ENCODE peak calls at places on chromosomes 1 and 21, in seven cellular contexts. One of them, this sample, is unnamed.

GRCh38 chr1:24735619-24736375 is 9.4 kb upstream of the CLIC4 start:
- DNase-seq in left ventricle myocardium inferior: peak
- DNase-seq in stimulated activated CD4-positive, alpha-beta T cell treated with anti-CD3 and anti-CD28 coated beads, Interleukin-1b, Interleukin-23, amount 100 ng/mL, for 48 hours: no peak
- DNase-seq in ELR: no peak
- DNase-seq in heart left ventricle: peak
- DNase-seq in bronchial epithelial cell: no peak
- DNase-seq in GM19239: no peak
- DNase-seq in this sample: peak

GRCh38 chr1:7447093-7447492 is 324.0 kb upstream of the VAMP3 start:
- DNase-seq in left ventricle myocardium inferior: no peak
- DNase-seq in stimulated activated CD4-positive, alpha-beta T cell treated with anti-CD3 and anti-CD28 coated beads, Interleukin-1b, Interleukin-23, amount 100 ng/mL, for 48 hours: no peak
- DNase-seq in ELR: no peak
- DNase-seq in heart left ventricle: no peak
- DNase-seq in bronchial epithelial cell: no peak
- DNase-seq in GM19239: no peak
- DNase-seq in this sample: no peak

GRCh38 chr1:85454214-85454613 is 10.7 kb downstream of the DDAH1 start:
- DNase-seq in left ventricle myocardium inferior: no peak
- DNase-seq in stimulated activated CD4-positive, alpha-beta T cell treated with anti-CD3 and anti-CD28 coated beads, Interleukin-1b, Interleukin-23, amount 100 ng/mL, for 48 hours: no peak
- DNase-seq in ELR: no peak
- DNase-seq in heart left ventricle: no peak
- DNase-seq in bronchial epithelial cell: no peak
- DNase-seq in GM19239: no peak
- DNase-seq in this sample: no peak

GRCh38 chr1:109398343-109399225 is 866 bp upstream of the SORT1 start:
- DNase-seq in left ventricle myocardium inferior: no peak
- DNase-seq in stimulated activated CD4-positive, alpha-beta T cell treated with anti-CD3 and anti-CD28 coated beads, Interleukin-1b, Interleukin-23, amount 100 ng/mL, for 48 hours: no peak
- DNase-seq in ELR: no peak
- DNase-seq in heart left ventricle: no peak
- DNase-seq in bronchial epithelial cell: peak
- DNase-seq in GM19239: no peak
- DNase-seq in this sample: no peak

GRCh38 chr1:229798558-229798957 is 172.5 kb downstream of the URB2 start:
- DNase-seq in left ventricle myocardium inferior: no peak
- DNase-seq in stimulated activated CD4-positive, alpha-beta T cell treated with anti-CD3 and anti-CD28 coated beads, Interleukin-1b, Interleukin-23, amount 100 ng/mL, for 48 hours: no peak
- DNase-seq in ELR: no peak
- DNase-seq in heart left ventricle: no peak
- DNase-seq in bronchial epithelial cell: no peak
- DNase-seq in GM19239: no peak
- DNase-seq in this sample: no peak

GRCh38 chr1:200041337-200042118 is 14.0 kb downstream of the NR5A2 start:
- DNase-seq in left ventricle myocardium inferior: no peak
- DNase-seq in stimulated activated CD4-positive, alpha-beta T cell treated with anti-CD3 and anti-CD28 coated beads, Interleukin-1b, Interleukin-23, amount 100 ng/mL, for 48 hours: no peak
- DNase-seq in ELR: no peak
- DNase-seq in heart left ventricle: no peak
- DNase-seq in bronchial epithelial cell: no peak
- DNase-seq in GM19239: no peak
- DNase-seq in this sample: no peak

GRCh38 chr1:53371121-53371666 is 43.3 kb upstream of the LRP8 start:
- DNase-seq in left ventricle myocardium inferior: no peak
- DNase-seq in stimulated activated CD4-positive, alpha-beta T cell treated with anti-CD3 and anti-CD28 coated beads, Interleukin-1b, Interleukin-23, amount 100 ng/mL, for 48 hours: no peak
- DNase-seq in ELR: no peak
- DNase-seq in heart left ventricle: peak
- DNase-seq in bronchial epithelial cell: no peak
- DNase-seq in GM19239: no peak
- DNase-seq in this sample: peak

GRCh38 chr1:209884665-209885117 is 53.3 kb upstream of the SYT14 start:
- DNase-seq in left ventricle myocardium inferior: no peak
- DNase-seq in stimulated activated CD4-positive, alpha-beta T cell treated with anti-CD3 and anti-CD28 coated beads, Interleukin-1b, Interleukin-23, amount 100 ng/mL, for 48 hours: peak
- DNase-seq in ELR: peak
- DNase-seq in heart left ventricle: no peak
- DNase-seq in bronchial epithelial cell: peak
- DNase-seq in GM19239: no peak
- DNase-seq in this sample: no peak

GRCh38 chr1:45880930-45881329 is 77.5 kb downstream of the MAST2 start:
- DNase-seq in left ventricle myocardium inferior: no peak
- DNase-seq in stimulated activated CD4-positive, alpha-beta T cell treated with anti-CD3 and anti-CD28 coated beads, Interleukin-1b, Interleukin-23, amount 100 ng/mL, for 48 hours: no peak
- DNase-seq in ELR: peak
- DNase-seq in heart left ventricle: no peak
- DNase-seq in bronchial epithelial cell: no peak
- DNase-seq in GM19239: no peak
- DNase-seq in this sample: no peak

GRCh38 chr1:41547781-41548560 is 63.5 kb upstream of the EDN2 start:
- DNase-seq in left ventricle myocardium inferior: no peak
- DNase-seq in stimulated activated CD4-positive, alpha-beta T cell treated with anti-CD3 and anti-CD28 coated beads, Interleukin-1b, Interleukin-23, amount 100 ng/mL, for 48 hours: no peak
- DNase-seq in ELR: no peak
- DNase-seq in heart left ventricle: no peak
- DNase-seq in bronchial epithelial cell: peak
- DNase-seq in GM19239: no peak
- DNase-seq in this sample: peak

GRCh38 chr1:19644761-19645543 is 841 bp downstream of the NBL1 start:
- DNase-seq in left ventricle myocardium inferior: peak
- DNase-seq in stimulated activated CD4-positive, alpha-beta T cell treated with anti-CD3 and anti-CD28 coated beads, Interleukin-1b, Interleukin-23, amount 100 ng/mL, for 48 hours: peak
- DNase-seq in ELR: peak
- DNase-seq in heart left ventricle: peak
- DNase-seq in bronchial epithelial cell: no peak
- DNase-seq in GM19239: peak
- DNase-seq in this sample: no peak

GRCh38 chr1:165402517-165403111 is 42.3 kb downstream of the RXRG start:
- DNase-seq in left ventricle myocardium inferior: no peak
- DNase-seq in stimulated activated CD4-positive, alpha-beta T cell treated with anti-CD3 and anti-CD28 coated beads, Interleukin-1b, Interleukin-23, amount 100 ng/mL, for 48 hours: no peak
- DNase-seq in ELR: no peak
- DNase-seq in heart left ventricle: no peak
- DNase-seq in bronchial epithelial cell: no peak
- DNase-seq in GM19239: no peak
- DNase-seq in this sample: no peak

GRCh38 chr1:40251456-40251855 is 3.7 kb downstream of the TMCO2 start:
- DNase-seq in left ventricle myocardium inferior: no peak
- DNase-seq in stimulated activated CD4-positive, alpha-beta T cell treated with anti-CD3 and anti-CD28 coated beads, Interleukin-1b, Interleukin-23, amount 100 ng/mL, for 48 hours: no peak
- DNase-seq in ELR: no peak
- DNase-seq in heart left ventricle: no peak
- DNase-seq in bronchial epithelial cell: no peak
- DNase-seq in GM19239: no peak
- DNase-seq in this sample: no peak

GRCh38 chr1:78797108-78797781 is 147.6 kb downstream of the IFI44 start:
- DNase-seq in left ventricle myocardium inferior: no peak
- DNase-seq in stimulated activated CD4-positive, alpha-beta T cell treated with anti-CD3 and anti-CD28 coated beads, Interleukin-1b, Interleukin-23, amount 100 ng/mL, for 48 hours: no peak
- DNase-seq in ELR: no peak
- DNase-seq in heart left ventricle: no peak
- DNase-seq in bronchial epithelial cell: no peak
- DNase-seq in GM19239: no peak
- DNase-seq in this sample: no peak

GRCh38 chr1:41743361-41743760 is 175.4 kb downstream of the HIVEP3 start:
- DNase-seq in left ventricle myocardium inferior: no peak
- DNase-seq in stimulated activated CD4-positive, alpha-beta T cell treated with anti-CD3 and anti-CD28 coated beads, Interleukin-1b, Interleukin-23, amount 100 ng/mL, for 48 hours: peak
- DNase-seq in ELR: peak
- DNase-seq in heart left ventricle: no peak
- DNase-seq in bronchial epithelial cell: peak
- DNase-seq in GM19239: no peak
- DNase-seq in this sample: no peak

GRCh38 chr1:53065391-53065790 is 3.4 kb downstream of the PODN start:
- DNase-seq in left ventricle myocardium inferior: peak
- DNase-seq in stimulated activated CD4-positive, alpha-beta T cell treated with anti-CD3 and anti-CD28 coated beads, Interleukin-1b, Interleukin-23, amount 100 ng/mL, for 48 hours: no peak
- DNase-seq in ELR: no peak
- DNase-seq in heart left ventricle: no peak
- DNase-seq in bronchial epithelial cell: no peak
- DNase-seq in GM19239: no peak
- DNase-seq in this sample: no peak

GRCh38 chr1:180358649-180359048 is 128.6 kb downstream of the LHX4 start:
- DNase-seq in left ventricle myocardium inferior: peak
- DNase-seq in stimulated activated CD4-positive, alpha-beta T cell treated with anti-CD3 and anti-CD28 coated beads, Interleukin-1b, Interleukin-23, amount 100 ng/mL, for 48 hours: no peak
- DNase-seq in ELR: no peak
- DNase-seq in heart left ventricle: no peak
- DNase-seq in bronchial epithelial cell: no peak
- DNase-seq in GM19239: no peak
- DNase-seq in this sample: no peak

GRCh38 chr1:76627498-76627897 is 239.8 kb upstream of the ST6GALNAC5 start:
- DNase-seq in left ventricle myocardium inferior: no peak
- DNase-seq in stimulated activated CD4-positive, alpha-beta T cell treated with anti-CD3 and anti-CD28 coated beads, Interleukin-1b, Interleukin-23, amount 100 ng/mL, for 48 hours: no peak
- DNase-seq in ELR: no peak
- DNase-seq in heart left ventricle: no peak
- DNase-seq in bronchial epithelial cell: no peak
- DNase-seq in GM19239: no peak
- DNase-seq in this sample: no peak

GRCh38 chr1:9145021-9145668 is 16.2 kb upstream of the GPR157 start:
- DNase-seq in left ventricle myocardium inferior: no peak
- DNase-seq in stimulated activated CD4-positive, alpha-beta T cell treated with anti-CD3 and anti-CD28 coated beads, Interleukin-1b, Interleukin-23, amount 100 ng/mL, for 48 hours: peak
- DNase-seq in ELR: peak
- DNase-seq in heart left ventricle: no peak
- DNase-seq in bronchial epithelial cell: peak
- DNase-seq in GM19239: no peak
- DNase-seq in this sample: no peak

GRCh38 chr21:31347435-31348032 is 3.5 kb upstream of the TIAM1 start:
- DNase-seq in left ventricle myocardium inferior: no peak
- DNase-seq in stimulated activated CD4-positive, alpha-beta T cell treated with anti-CD3 and anti-CD28 coated beads, Interleukin-1b, Interleukin-23, amount 100 ng/mL, for 48 hours: no peak
- DNase-seq in ELR: peak
- DNase-seq in heart left ventricle: no peak
- DNase-seq in bronchial epithelial cell: peak
- DNase-seq in GM19239: no peak
- DNase-seq in this sample: no peak

GRCh38 chr1:202316186-202316585 is 25.6 kb downstream of the UBE2T start:
- DNase-seq in left ventricle myocardium inferior: no peak
- DNase-seq in stimulated activated CD4-positive, alpha-beta T cell treated with anti-CD3 and anti-CD28 coated beads, Interleukin-1b, Interleukin-23, amount 100 ng/mL, for 48 hours: no peak
- DNase-seq in ELR: no peak
- DNase-seq in heart left ventricle: no peak
- DNase-seq in bronchial epithelial cell: no peak
- DNase-seq in GM19239: no peak
- DNase-seq in this sample: no peak

GRCh38 chr1:97044159-97044760 is 322.7 kb downstream of the PTBP2 start:
- DNase-seq in left ventricle myocardium inferior: no peak
- DNase-seq in stimulated activated CD4-positive, alpha-beta T cell treated with anti-CD3 and anti-CD28 coated beads, Interleukin-1b, Interleukin-23, amount 100 ng/mL, for 48 hours: no peak
- DNase-seq in ELR: no peak
- DNase-seq in heart left ventricle: no peak
- DNase-seq in bronchial epithelial cell: no peak
- DNase-seq in GM19239: no peak
- DNase-seq in this sample: no peak

GRCh38 chr1:205748398-205749093 is 1.4 kb downstream of the NUCKS1 start:
- DNase-seq in left ventricle myocardium inferior: no peak
- DNase-seq in stimulated activated CD4-positive, alpha-beta T cell treated with anti-CD3 and anti-CD28 coated beads, Interleukin-1b, Interleukin-23, amount 100 ng/mL, for 48 hours: peak
- DNase-seq in ELR: peak
- DNase-seq in heart left ventricle: no peak
- DNase-seq in bronchial epithelial cell: peak
- DNase-seq in GM19239: no peak
- DNase-seq in this sample: no peak

GRCh38 chr1:82452096-82452495 is 651.4 kb downstream of the ADGRL2 start:
- DNase-seq in left ventricle myocardium inferior: no peak
- DNase-seq in stimulated activated CD4-positive, alpha-beta T cell treated with anti-CD3 and anti-CD28 coated beads, Interleukin-1b, Interleukin-23, amount 100 ng/mL, for 48 hours: no peak
- DNase-seq in ELR: no peak
- DNase-seq in heart left ventricle: no peak
- DNase-seq in bronchial epithelial cell: no peak
- DNase-seq in GM19239: no peak
- DNase-seq in this sample: no peak

GRCh38 chr1:235930543-235930942 is 63.8 kb upstream of the LYST start:
- DNase-seq in left ventricle myocardium inferior: no peak
- DNase-seq in stimulated activated CD4-positive, alpha-beta T cell treated with anti-CD3 and anti-CD28 coated beads, Interleukin-1b, Interleukin-23, amount 100 ng/mL, for 48 hours: no peak
- DNase-seq in ELR: no peak
- DNase-seq in heart left ventricle: no peak
- DNase-seq in bronchial epithelial cell: peak
- DNase-seq in GM19239: no peak
- DNase-seq in this sample: no peak

GRCh38 chr1:233540788-233541187 is 73.1 kb upstream of the KCNK1 start:
- DNase-seq in left ventricle myocardium inferior: no peak
- DNase-seq in stimulated activated CD4-positive, alpha-beta T cell treated with anti-CD3 and anti-CD28 coated beads, Interleukin-1b, Interleukin-23, amount 100 ng/mL, for 48 hours: no peak
- DNase-seq in ELR: no peak
- DNase-seq in heart left ventricle: no peak
- DNase-seq in bronchial epithelial cell: no peak
- DNase-seq in GM19239: no peak
- DNase-seq in this sample: no peak

GRCh38 chr1:6365047-6365446 is 28.5 kb downstream of the ACOT7 start:
- DNase-seq in left ventricle myocardium inferior: no peak
- DNase-seq in stimulated activated CD4-positive, alpha-beta T cell treated with anti-CD3 and anti-CD28 coated beads, Interleukin-1b, Interleukin-23, amount 100 ng/mL, for 48 hours: peak
- DNase-seq in ELR: peak
- DNase-seq in heart left ventricle: no peak
- DNase-seq in bronchial epithelial cell: no peak
- DNase-seq in GM19239: no peak
- DNase-seq in this sample: no peak

GRCh38 chr1:228919919-228920318 is 184.6 kb downstream of the RHOU start:
- DNase-seq in left ventricle myocardium inferior: no peak
- DNase-seq in stimulated activated CD4-positive, alpha-beta T cell treated with anti-CD3 and anti-CD28 coated beads, Interleukin-1b, Interleukin-23, amount 100 ng/mL, for 48 hours: no peak
- DNase-seq in ELR: no peak
- DNase-seq in heart left ventricle: no peak
- DNase-seq in bronchial epithelial cell: no peak
- DNase-seq in GM19239: no peak
- DNase-seq in this sample: no peak

GRCh38 chr1:216500273-216500967 is 77.2 kb upstream of the USH2A start:
- DNase-seq in left ventricle myocardium inferior: no peak
- DNase-seq in stimulated activated CD4-positive, alpha-beta T cell treated with anti-CD3 and anti-CD28 coated beads, Interleukin-1b, Interleukin-23, amount 100 ng/mL, for 48 hours: no peak
- DNase-seq in ELR: no peak
- DNase-seq in heart left ventricle: no peak
- DNase-seq in bronchial epithelial cell: no peak
- DNase-seq in GM19239: no peak
- DNase-seq in this sample: no peak

GRCh38 chr1:16630661-16631247 is 17.4 kb upstream of the NBPF1 start:
- DNase-seq in left ventricle myocardium inferior: peak
- DNase-seq in stimulated activated CD4-positive, alpha-beta T cell treated with anti-CD3 and anti-CD28 coated beads, Interleukin-1b, Interleukin-23, amount 100 ng/mL, for 48 hours: no peak
- DNase-seq in ELR: no peak
- DNase-seq in heart left ventricle: peak
- DNase-seq in bronchial epithelial cell: no peak
- DNase-seq in GM19239: no peak
- DNase-seq in this sample: peak

GRCh38 chr1:3999941-4000735 is 100.1 kb upstream of the C1orf174 start:
- DNase-seq in left ventricle myocardium inferior: no peak
- DNase-seq in stimulated activated CD4-positive, alpha-beta T cell treated with anti-CD3 and anti-CD28 coated beads, Interleukin-1b, Interleukin-23, amount 100 ng/mL, for 48 hours: no peak
- DNase-seq in ELR: no peak
- DNase-seq in heart left ventricle: no peak
- DNase-seq in bronchial epithelial cell: no peak
- DNase-seq in GM19239: no peak
- DNase-seq in this sample: no peak